ENCODE peak calls at places on chromosomes 6 and 20, in seven cellular contexts. One of them, this sample, is unnamed.

GRCh38 chr6:41724638-41725501 is 10.5 kb downstream of the TFEB start:
- DNase-seq in prostate gland: no peak
- DNase-seq in NCI-H1930: no peak
- DNase-seq in HuH-7.5: no peak
- DNase-seq in esophagus squamous epithelium: no peak
- DNase-seq in RPMI8226: no peak
- DNase-seq in osteocyte: no peak
- DNase-seq in this sample: no peak

GRCh38 chr20:6622041-6622440 is 145.4 kb upstream of the BMP2 start:
- DNase-seq in esophagus squamous epithelium: no peak
- DNase-seq in HuH-7.5: no peak
- DNase-seq in osteocyte: no peak
- DNase-seq in NCI-H1930: no peak
- DNase-seq in RPMI8226: no peak
- DNase-seq in prostate gland: no peak
- DNase-seq in this sample: no peak

GRCh38 chr20:35618372-35619131 is 2.9 kb downstream of the SPAG4 start:
- DNase-seq in HuH-7.5: no peak
- DNase-seq in RPMI8226: peak
- DNase-seq in osteocyte: no peak
- DNase-seq in NCI-H1930: peak
- DNase-seq in esophagus squamous epithelium: no peak
- DNase-seq in prostate gland: no peak
- DNase-seq in this sample: peak

GRCh38 chr6:122994256-122994655 is 1.8 kb upstream of the CLVS2 start:
- DNase-seq in RPMI8226: no peak
- DNase-seq in osteocyte: no peak
- DNase-seq in prostate gland: no peak
- DNase-seq in NCI-H1930: no peak
- DNase-seq in esophagus squamous epithelium: no peak
- DNase-seq in HuH-7.5: no peak
- DNase-seq in this sample: no peak

GRCh38 chr6:98927534-98927933 is 20.2 kb downstream of the FBXL4 start:
- DNase-seq in esophagus squamous epithelium: no peak
- DNase-seq in HuH-7.5: no peak
- DNase-seq in osteocyte: no peak
- DNase-seq in RPMI8226: peak
- DNase-seq in prostate gland: no peak
- DNase-seq in NCI-H1930: no peak
- DNase-seq in this sample: no peak

GRCh38 chr20:43722153-43722505 is 4.7 kb downstream of the GTSF1L start:
- DNase-seq in RPMI8226: no peak
- DNase-seq in esophagus squamous epithelium: no peak
- DNase-seq in osteocyte: no peak
- DNase-seq in NCI-H1930: no peak
- DNase-seq in prostate gland: no peak
- DNase-seq in HuH-7.5: no peak
- DNase-seq in this sample: no peak

GRCh38 chr20:59342017-59342957 is 41.9 kb downstream of the EDN3 start:
- DNase-seq in prostate gland: no peak
- DNase-seq in esophagus squamous epithelium: no peak
- DNase-seq in RPMI8226: peak
- DNase-seq in NCI-H1930: no peak
- DNase-seq in osteocyte: no peak
- DNase-seq in HuH-7.5: no peak
- DNase-seq in this sample: no peak

GRCh38 chr6:90385914-90386313 is 89.3 kb upstream of the BACH2 start:
- DNase-seq in NCI-H1930: no peak
- DNase-seq in osteocyte: no peak
- DNase-seq in esophagus squamous epithelium: no peak
- DNase-seq in prostate gland: no peak
- DNase-seq in RPMI8226: no peak
- DNase-seq in HuH-7.5: no peak
- DNase-seq in this sample: no peak

GRCh38 chr6:97497713-97498331 is 214.8 kb upstream of the MMS22L start:
- DNase-seq in NCI-H1930: peak
- DNase-seq in HuH-7.5: peak
- DNase-seq in prostate gland: peak
- DNase-seq in RPMI8226: peak
- DNase-seq in esophagus squamous epithelium: peak
- DNase-seq in osteocyte: no peak
- DNase-seq in this sample: peak

GRCh38 chr6:41638801-41639555 is 710 bp downstream of the MDFI start:
- DNase-seq in prostate gland: peak
- DNase-seq in RPMI8226: no peak
- DNase-seq in HuH-7.5: no peak
- DNase-seq in osteocyte: no peak
- DNase-seq in NCI-H1930: no peak
- DNase-seq in esophagus squamous epithelium: no peak
- DNase-seq in this sample: no peak

GRCh38 chr6:90087103-90087833 is 193.0 kb downstream of the GJA10 start:
- DNase-seq in RPMI8226: no peak
- DNase-seq in HuH-7.5: no peak
- DNase-seq in esophagus squamous epithelium: no peak
- DNase-seq in NCI-H1930: no peak
- DNase-seq in prostate gland: no peak
- DNase-seq in osteocyte: no peak
- DNase-seq in this sample: no peak

GRCh38 chr20:62698231-62698630 is 10.4 kb upstream of the NTSR1 start:
- DNase-seq in esophagus squamous epithelium: no peak
- DNase-seq in osteocyte: no peak
- DNase-seq in RPMI8226: no peak
- DNase-seq in NCI-H1930: no peak
- DNase-seq in prostate gland: no peak
- DNase-seq in HuH-7.5: no peak
- DNase-seq in this sample: no peak

GRCh38 chr6:4066029-4066755 is 12.7 kb downstream of the FAM217A start:
- DNase-seq in HuH-7.5: no peak
- DNase-seq in osteocyte: no peak
- DNase-seq in esophagus squamous epithelium: no peak
- DNase-seq in RPMI8226: no peak
- DNase-seq in NCI-H1930: no peak
- DNase-seq in prostate gland: no peak
- DNase-seq in this sample: no peak

GRCh38 chr20:25399038-25399430 is 8.4 kb upstream of the ABHD12 start:
- DNase-seq in esophagus squamous epithelium: no peak
- DNase-seq in NCI-H1930: peak
- DNase-seq in prostate gland: peak
- DNase-seq in HuH-7.5: no peak
- DNase-seq in osteocyte: no peak
- DNase-seq in RPMI8226: peak
- DNase-seq in this sample: peak

GRCh38 chr20:8678098-8678776 is 390.6 kb upstream of the PLCB4 start:
- DNase-seq in prostate gland: no peak
- DNase-seq in RPMI8226: no peak
- DNase-seq in osteocyte: no peak
- DNase-seq in esophagus squamous epithelium: no peak
- DNase-seq in NCI-H1930: no peak
- DNase-seq in HuH-7.5: no peak
- DNase-seq in this sample: no peak

GRCh38 chr6:10398439-10399218 is 16.2 kb downstream of the TFAP2A start:
- DNase-seq in prostate gland: no peak
- DNase-seq in RPMI8226: no peak
- DNase-seq in NCI-H1930: no peak
- DNase-seq in HuH-7.5: no peak
- DNase-seq in esophagus squamous epithelium: no peak
- DNase-seq in osteocyte: no peak
- DNase-seq in this sample: no peak

GRCh38 chr6:11538049-11538798 is 675 bp downstream of the TMEM170B start:
- DNase-seq in NCI-H1930: peak
- DNase-seq in prostate gland: peak
- DNase-seq in osteocyte: no peak
- DNase-seq in esophagus squamous epithelium: no peak
- DNase-seq in RPMI8226: no peak
- DNase-seq in HuH-7.5: peak
- DNase-seq in this sample: peak

GRCh38 chr6:165119231-165120020 is 190.0 kb downstream of the C6orf118 start:
- DNase-seq in HuH-7.5: no peak
- DNase-seq in esophagus squamous epithelium: no peak
- DNase-seq in osteocyte: no peak
- DNase-seq in prostate gland: no peak
- DNase-seq in RPMI8226: no peak
- DNase-seq in NCI-H1930: no peak
- DNase-seq in this sample: no peak

GRCh38 chr6:96783307-96783706 is 54.0 kb downstream of the GPR63 start:
- DNase-seq in osteocyte: no peak
- DNase-seq in esophagus squamous epithelium: no peak
- DNase-seq in RPMI8226: no peak
- DNase-seq in HuH-7.5: no peak
- DNase-seq in prostate gland: no peak
- DNase-seq in NCI-H1930: no peak
- DNase-seq in this sample: no peak

This sample was measured in GM20000.